ENCODE peak calls at places on chromosome 22, in six cellular contexts. S is GM12891, O is H1, Z is HepG2, C is K562, I is GM12878. T is an unnamed sample.

GRCh38 chr22:25437414-25438160 is 126.9 kb upstream of the GRK3 start:
- DNase-seq in I (no peak), O (peak; percentile 56), Z (no peak), S (no peak), C (no peak), T (no peak)

GRCh38 chr22:32619614-32620426 is 145.2 kb downstream of the FBXO7 start:
- DNase-seq in Z (peak; percentile 91), C (no peak), S (no peak), I (no peak), O (no peak), T (no peak)

GRCh38 chr22:36180038-36180880 is 19.7 kb upstream of the APOL3 start:
- DNase-seq in O (peak; percentile 94), Z (peak; percentile 56), I (no peak), S (peak; percentile 71), C (peak; percentile 70), T (peak; percentile 66)

GRCh38 chr22:49574861-49575702 is 252.6 kb downstream of the BRD1 start:
- DNase-seq in O (no peak), S (no peak), Z (no peak), I (no peak), C (no peak), T (no peak)

GRCh38 chr22:37904572-37905533 is 1.2 kb upstream of the MICALL1 start:
- DNase-seq in S (no peak), C (peak; percentile 69), O (peak; percentile 67), I (no peak), Z (peak; percentile 58), T (no peak)

GRCh38 chr22:26848244-26848920 is 191.0 kb downstream of the MIAT start:
- DNase-seq in O (peak; percentile 26), S (no peak), I (no peak), Z (no peak), C (no peak), T (no peak)

GRCh38 chr22:36753120-36753802 is 22.7 kb downstream of the IFT27 start:
- DNase-seq in I (no peak), Z (no peak), S (no peak), C (no peak), O (no peak), T (no peak)

GRCh38 chr22:36578619-36579018 is 49.7 kb upstream of the EIF3D start:
- DNase-seq in I (no peak), Z (no peak), O (no peak), S (no peak), C (no peak), T (no peak)

GRCh38 chr22:48578138-48579034 is 1249.3 kb downstream of the BRD1 start:
- DNase-seq in Z (no peak), O (no peak), C (no peak), I (no peak), S (no peak), T (no peak)

GRCh38 chr22:24763872-24764485 is 10.5 kb downstream of the PIWIL3 start:
- DNase-seq in Z (no peak), S (no peak), O (no peak), C (no peak), I (no peak), T (no peak)

GRCh38 chr22:40673017-40673416 is 6.3 kb upstream of the MCHR1 start:
- DNase-seq in S (no peak), C (no peak), Z (no peak), O (no peak), I (no peak), T (no peak)

GRCh38 chr22:49281467-49282340 is 546.0 kb downstream of the BRD1 start:
- DNase-seq in Z (no peak), I (no peak), O (no peak), C (peak; percentile 27), S (no peak), T (no peak)

GRCh38 chr22:50737728-50738648 is at the start of gene ACR:
- DNase-seq in Z (no peak), S (no peak), C (no peak), O (no peak), I (no peak), T (no peak)

GRCh38 chr22:49449811-49450386 is 377.8 kb downstream of the BRD1 start:
- DNase-seq in Z (no peak), S (no peak), C (no peak), O (no peak), I (no peak), T (no peak)

GRCh38 chr22:49094151-49094550 is 733.5 kb downstream of the BRD1 start:
- DNase-seq in S (no peak), Z (no peak), O (no peak), C (no peak), I (no peak), T (no peak)

GRCh38 chr22:48367731-48368130 is 1459.9 kb downstream of the BRD1 start:
- DNase-seq in C (no peak), Z (no peak), O (peak; percentile 41), S (no peak), I (no peak), T (no peak)

GRCh38 chr22:49920859-49921258 is 2.4 kb downstream of the CRELD2 start:
- DNase-seq in S (no peak), Z (no peak), C (no peak), I (no peak), O (no peak), T (no peak)

GRCh38 chr22:33210129-33210784 is 152.1 kb upstream of the SYN3 start:
- DNase-seq in Z (peak; percentile 47), O (peak; percentile 66), S (peak; percentile 57), C (peak; percentile 44), I (no peak), T (peak; percentile 58)

GRCh38 chr22:50469377-50470305 is 5.2 kb downstream of the SBF1 start:
- DNase-seq in Z (no peak), C (peak; percentile 77), O (no peak), I (peak; percentile 87), S (peak; percentile 97), T (peak; percentile 93)

DNA sequence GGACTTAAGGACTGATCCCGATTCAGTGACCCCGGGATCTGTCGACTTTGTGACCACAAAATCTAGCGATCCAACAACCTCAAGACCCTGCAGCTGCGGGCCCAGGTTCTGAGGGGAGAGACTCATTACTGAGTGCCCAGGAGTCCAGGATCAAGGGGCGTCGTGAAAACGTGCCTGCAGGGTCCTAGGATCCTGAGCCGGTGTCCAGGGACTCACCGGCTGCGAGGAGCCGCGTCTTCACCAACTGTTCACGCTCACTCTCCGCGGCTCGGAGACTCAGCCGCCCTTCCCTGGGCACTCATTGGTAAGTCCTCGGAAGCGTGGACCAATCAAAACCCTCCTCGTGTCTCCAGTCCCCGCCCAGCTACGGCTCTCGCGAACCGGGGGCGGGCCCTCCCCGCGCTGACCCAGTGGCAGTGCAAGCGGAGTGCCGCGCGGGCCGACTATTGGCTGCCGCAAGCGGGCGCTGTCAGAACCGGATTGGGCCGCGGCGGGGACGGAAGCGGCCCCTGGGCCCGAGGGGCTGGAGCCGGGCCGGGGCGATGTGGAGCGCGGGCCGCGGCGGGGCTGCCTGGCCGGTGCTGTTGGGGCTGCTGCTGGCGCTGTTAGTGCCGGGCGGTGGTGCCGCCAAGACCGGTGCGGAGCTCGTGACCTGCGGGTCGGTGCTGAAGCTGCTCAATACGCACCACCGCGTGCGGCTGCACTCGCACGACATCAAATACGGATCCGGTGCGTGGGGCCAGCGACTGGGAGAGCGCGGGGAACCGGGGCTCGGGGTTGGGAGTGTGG is at the start of gene SDF2L1:
- DNase-seq in I (peak; percentile 88), S (peak; percentile 99), C (peak; percentile 100), O (peak; percentile 96), Z (peak; percentile 97), T (peak; percentile 99)
- TF ChIP-seq POLR2A in I (peak; percentile 95), S (peak; percentile 71), C (no peak), O (peak; percentile 64), Z (peak; percentile 96), T (peak; percentile 84)

DNA sequence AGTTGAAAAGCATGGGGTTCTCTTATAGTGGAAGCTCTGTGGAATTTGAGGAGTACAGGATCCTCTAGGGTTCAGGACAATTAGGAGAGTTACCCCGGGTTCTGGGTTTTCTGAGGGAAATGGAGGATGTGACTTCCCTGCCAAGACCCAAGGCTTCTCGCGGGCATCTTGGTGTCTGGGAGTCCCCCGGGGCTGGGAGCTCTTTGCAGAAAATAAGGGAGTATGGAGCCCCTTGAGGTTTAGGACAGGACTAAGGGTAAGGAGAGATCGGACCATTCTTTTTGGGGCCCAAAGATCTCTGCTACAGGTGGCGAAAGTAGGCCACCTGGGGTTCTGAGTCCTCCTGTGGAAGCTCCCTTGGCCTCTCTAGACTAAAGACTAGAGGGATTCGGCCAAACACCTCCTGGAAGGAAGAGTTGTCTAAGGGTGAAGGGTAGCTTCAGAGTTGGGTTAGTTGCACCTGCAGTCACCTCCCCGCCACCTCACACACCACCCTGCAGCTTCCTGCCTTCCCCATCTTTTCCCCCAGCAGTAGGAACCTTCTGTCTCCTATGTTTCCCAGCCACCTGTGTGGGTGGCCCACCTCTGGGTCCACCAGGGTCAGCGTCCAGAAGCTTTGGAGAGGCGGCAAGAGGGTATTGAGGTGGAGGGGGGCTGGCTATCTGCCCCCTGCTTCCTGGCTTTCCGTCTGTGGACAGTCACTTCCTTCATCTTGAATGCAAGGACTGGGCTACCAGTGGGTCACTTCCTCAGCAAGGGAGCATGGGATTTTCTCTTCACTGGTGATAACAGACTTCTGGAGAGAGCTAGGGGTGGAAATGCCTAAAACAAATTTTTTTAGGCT is 907 bp downstream of the LIMK2 start:
- DNase-seq in I (no peak), S (no peak), C (no peak), Z (no peak), O (peak; percentile 55), T (no peak)
- TF ChIP-seq TAF1 in I (no peak), S (no peak), C (no peak), Z (peak; percentile 26), O (no peak), T (no peak)

GRCh38 chr22:39230261-39231196 is 14.3 kb downstream of the PDGFB start:
- DNase-seq in S (no peak), C (no peak), I (no peak), Z (peak; percentile 90), O (peak; percentile 81), T (no peak)
- TF ChIP-seq POLR2A in S (no peak), C (no peak), I (no peak), Z (no peak), O (no peak), T (no peak)

GRCh38 chr22:22854466-22854865 is 33.1 kb upstream of the IGLL5 start:
- DNase-seq in S (no peak), O (no peak), Z (no peak), I (no peak), C (no peak), T (no peak)

GRCh38 chr22:22856885-22857606 is 30.6 kb upstream of the IGLL5 start:
- DNase-seq in O (no peak), C (no peak), S (no peak), I (no peak), Z (no peak), T (no peak)

GRCh38 chr22:22855085-22855484 is 32.5 kb upstream of the IGLL5 start:
- DNase-seq in I (no peak), S (no peak), O (no peak), C (no peak), Z (no peak), T (no peak)

GRCh38 chr22:22856364-22856763 is 31.3 kb upstream of the IGLL5 start:
- DNase-seq in Z (no peak), I (no peak), C (no peak), S (no peak), O (no peak), T (no peak)

GRCh38 chr22:22855617-22856308 is 31.9 kb upstream of the IGLL5 start:
- DNase-seq in Z (peak; percentile 12), I (no peak), S (peak; percentile 34), O (peak; percentile 73), C (peak; percentile 96), T (no peak)
- TF ChIP-seq TAF1 in Z (no peak), I (no peak), S (no peak), O (no peak), C (no peak), T (no peak)